ENCODE peak calls at places on chromosome 20, in ten cellular contexts. N, F, X, O, L, P, B, Y, R and Z are unnamed samples.

GRCh38 chr20:61543931-61544745 is 292.1 kb downstream of the CDH4 start:
- DNase-seq in N (no peak), F (no peak), X (no peak), O (no peak), L (no peak), P (no peak), B (no peak), Y (no peak), R (no peak), Z (peak; percentile 62)

GRCh38 chr20:32560989-32561830 is 23.9 kb downstream of the NOL4L start:
- DNase-seq in N (no peak), F (no peak), X (no peak), O (no peak), L (no peak), P (no peak), B (peak; percentile 70), Y (no peak), R (no peak), Z (peak; percentile 62)

GRCh38 chr20:4795394-4795793 is 73.7 kb downstream of the PRND start:
- DNase-seq in N (peak; percentile 52), F (peak; percentile 70), X (no peak), O (peak; percentile 68), L (peak; percentile 68), P (peak; percentile 53), B (no peak), Y (no peak), R (no peak), Z (no peak)

GRCh38 chr20:50534567-50534966 is 24.4 kb downstream of the PTPN1 start:
- DNase-seq in N (peak; percentile 50), F (no peak), X (no peak), O (no peak), L (peak; percentile 80), P (peak; percentile 89), B (no peak), Y (no peak), R (no peak), Z (no peak)

GRCh38 chr20:6006603-6006949 is 47.3 kb downstream of the LRRN4 start:
- DNase-seq in N (no peak), F (no peak), X (no peak), O (no peak), L (no peak), P (no peak), B (no peak), Y (no peak), R (no peak), Z (no peak)

GRCh38 chr20:33267691-33268090 is 15.3 kb upstream of the BPIFB1 start:
- DNase-seq in N (no peak), F (no peak), X (no peak), O (no peak), L (no peak), P (no peak), B (no peak), Y (no peak), R (no peak), Z (no peak)

GRCh38 chr20:32685541-32686529 is 12.1 kb upstream of the C20orf203 start:
- DNase-seq in N (peak; percentile 67), F (no peak), X (peak; percentile 71), O (peak; percentile 88), L (peak; percentile 12), P (peak; percentile 86), B (no peak), Y (no peak), R (no peak), Z (no peak)

GRCh38 chr20:59299961-59300340 is 460 bp upstream of the EDN3 start:
- DNase-seq in N (no peak), F (peak; percentile 55), X (no peak), O (no peak), L (no peak), P (no peak), B (no peak), Y (no peak), R (no peak), Z (no peak)

GRCh38 chr20:52150440-52151258 is 40.9 kb downstream of the ZFP64 start:
- DNase-seq in N (peak; percentile 69), F (peak; percentile 56), X (no peak), O (peak; percentile 56), L (peak; percentile 25), P (peak; percentile 20), B (no peak), Y (peak; percentile 23), R (no peak), Z (no peak)

GRCh38 chr20:31260326-31260932 is 3.0 kb downstream of the DEFB115 start:
- DNase-seq in N (peak; percentile 43), F (peak; percentile 44), X (no peak), O (peak; percentile 23), L (no peak), P (peak; percentile 2), B (no peak), Y (no peak), R (no peak), Z (no peak)
- TF ChIP-seq CTCF in N (peak; percentile 72), F (peak; percentile 25), X (no peak), O (peak; percentile 13), L (peak; percentile 24), P (peak; percentile 72), B (no peak), Y (peak; percentile 50), R (peak; percentile 21), Z (no peak)

GRCh38 chr20:56630086-56630493 is 984 bp downstream of the TFAP2C start:
- DNase-seq in N (peak; percentile 49), F (peak; percentile 83), X (no peak), O (peak; percentile 98), L (peak; percentile 47), P (peak; percentile 78), B (peak; percentile 87), Y (peak; percentile 69), R (peak; percentile 59), Z (peak; percentile 88)
- TF ChIP-seq CTCF in N (peak; percentile 57), F (peak; percentile 88), X (no peak), O (peak; percentile 47), L (peak; percentile 68), P (peak; percentile 94), B (peak; percentile 37), Y (peak; percentile 86), R (peak; percentile 79), Z (no peak)

GRCh38 chr20:951384-952169 is 35.4 kb upstream of the ANGPT4 start:
- DNase-seq in N (no peak), F (peak; percentile 19), X (no peak), O (no peak), L (no peak), P (no peak), B (no peak), Y (no peak), R (no peak), Z (no peak)
- TF ChIP-seq CTCF in N (no peak), F (no peak), X (no peak), O (no peak), L (no peak), P (no peak), B (no peak), Y (no peak), R (no peak), Z (no peak)

GRCh38 chr20:45209924-45210323 is 3.1 kb downstream of the SEMG1 start:
- DNase-seq in N (no peak), F (no peak), X (no peak), O (no peak), L (no peak), P (no peak), B (no peak), Y (no peak), R (no peak), Z (no peak)

GRCh38 chr20:45212831-45213230 is 6.0 kb downstream of the SEMG1 start:
- DNase-seq in N (no peak), F (no peak), X (no peak), O (no peak), L (no peak), P (no peak), B (no peak), Y (no peak), R (no peak), Z (no peak)

GRCh38 chr20:45206746-45207145 is at the start of gene SEMG1:
- DNase-seq in N (peak; percentile 83), F (no peak), X (no peak), O (no peak), L (no peak), P (no peak), B (no peak), Y (no peak), R (no peak), Z (no peak)

DNA sequence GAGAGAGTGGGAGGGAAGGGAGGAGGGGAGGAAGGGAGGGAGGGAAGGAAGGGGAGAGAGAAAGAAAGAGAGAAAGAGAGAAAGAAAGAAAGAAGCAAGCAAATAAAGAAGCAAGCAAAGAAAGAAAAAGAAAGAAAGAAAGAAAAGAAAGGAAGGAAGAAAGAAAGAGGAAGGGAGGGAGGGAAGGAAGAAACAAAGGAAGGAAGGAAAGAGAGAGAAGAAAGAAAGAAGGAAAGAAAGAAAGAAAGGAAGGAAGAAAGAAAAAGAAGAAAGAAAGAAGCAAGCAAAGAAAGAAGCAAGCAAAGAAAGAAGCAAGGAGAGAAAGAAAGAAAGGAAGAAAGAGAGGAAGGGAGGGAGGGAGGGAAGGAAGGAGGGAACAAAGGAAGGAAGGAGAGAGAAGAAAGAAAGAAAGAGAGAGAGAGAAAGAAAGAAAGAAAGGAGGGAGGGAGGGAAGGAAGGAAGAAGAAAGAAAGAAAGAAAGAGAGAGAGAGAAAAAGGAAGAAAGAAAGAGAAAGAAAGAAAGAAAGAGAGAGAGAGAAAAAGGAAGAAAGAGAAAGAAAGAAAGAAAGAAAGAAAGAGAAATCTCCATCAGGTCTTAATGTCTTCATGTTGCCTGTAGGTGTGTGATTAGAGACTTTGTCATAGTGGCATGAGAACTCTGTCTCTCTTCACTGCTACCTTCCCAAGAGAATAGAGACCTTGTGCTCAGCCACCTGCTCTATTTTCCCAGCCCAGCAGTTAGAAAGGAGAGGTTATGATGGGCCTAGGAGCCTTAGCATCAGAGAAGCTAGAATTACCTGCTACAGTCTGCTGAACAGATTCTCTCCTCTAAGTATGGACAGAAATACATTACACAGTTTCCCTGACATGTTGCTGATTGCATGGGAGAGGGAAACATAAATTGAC is 5.0 kb downstream of the SEMG1 start:
- DNase-seq in N (no peak), F (no peak), X (no peak), O (no peak), L (no peak), P (no peak), B (no peak), Y (no peak), R (no peak), Z (no peak)
- TF ChIP-seq CTCF in N (no peak), F (no peak), X (no peak), O (no peak), L (no peak), P (no peak), B (no peak), Y (no peak), R (no peak), Z (no peak)

DNA sequence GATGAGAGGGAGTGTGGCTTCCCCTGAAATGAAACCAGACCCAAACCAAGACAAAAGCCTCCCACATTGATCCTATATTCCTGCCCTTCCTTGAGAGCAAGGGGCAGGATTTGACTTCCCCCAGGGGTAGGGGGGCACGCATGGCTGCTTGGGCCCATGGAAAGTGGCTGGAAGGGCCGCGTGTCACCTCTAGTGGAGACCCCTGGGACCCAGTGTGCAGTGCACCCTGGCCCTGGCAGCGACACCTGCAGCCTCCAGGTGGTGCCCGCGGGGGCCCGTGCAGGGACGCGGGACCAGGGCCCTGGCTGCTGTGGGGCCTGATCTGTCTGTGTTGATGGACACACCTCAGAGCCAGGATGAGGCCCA is 18.0 kb upstream of the SLCO4A1 start:
- DNase-seq in N (no peak), F (no peak), X (peak; percentile 72), O (no peak), L (no peak), P (no peak), B (peak; percentile 84), Y (no peak), R (no peak), Z (peak; percentile 86)
- TF ChIP-seq CTCF in N (no peak), F (no peak), X (no peak), O (peak; percentile 11), L (no peak), P (no peak), B (no peak), Y (no peak), R (no peak), Z (no peak)

GRCh38 chr20:38315290-38315966 is 11.5 kb downstream of the BPI start:
- DNase-seq in N (peak; percentile 9), F (peak; percentile 14), X (no peak), O (no peak), L (peak; percentile 59), P (peak; percentile 35), B (no peak), Y (no peak), R (no peak), Z (no peak)
- TF ChIP-seq CTCF in N (peak; percentile 11), F (no peak), X (no peak), O (no peak), L (peak; percentile 69), P (peak; percentile 40), B (no peak), Y (no peak), R (no peak), Z (peak; percentile 7)